ENCODE peak calls at places on chromosomes 13 and 19, in ten cellular contexts. R is CD8-positive, alpha-beta T cell; D is upper lobe of right lung; X is endothelial cell; V is tibial artery; O is GM23338; M is left ventricle myocardium inferior; K is cardiac muscle cell; H is cardiac fibroblast; J is mesothelial cell of epicardium. W is an unnamed sample.
A peak's percentile ranks its signal among the peaks of the same experiment; 100 is the strongest.

GRCh38 chr13:107329991-107330390 is 762.1 kb upstream of the ARGLU1 start:
- DNase-seq in R (no peak), D (no peak), X (no peak), V (no peak), O (no peak), M (no peak), K (peak; percentile 22), H (no peak), J (no peak), W (no peak)

GRCh38 chr19:38090561-38090960 is 133.5 kb downstream of the DPF1 start:
- DNase-seq in R (no peak), D (no peak), X (no peak), V (no peak), O (no peak), M (peak; percentile 33), K (no peak), H (no peak), J (no peak), W (no peak)

GRCh38 chr19:34336781-34337271 is 28.2 kb upstream of the GPI start:
- DNase-seq in R (peak; percentile 25), D (no peak), X (peak; percentile 44), V (no peak), O (peak; percentile 76), M (no peak), K (peak; percentile 58), H (peak; percentile 62), J (no peak), W (no peak)

GRCh38 chr19:14056069-14056666 is 5.7 kb downstream of the PALM3 start:
- DNase-seq in R (no peak), D (no peak), X (no peak), V (no peak), O (no peak), M (no peak), K (no peak), H (no peak), J (no peak), W (no peak)

GRCh38 chr19:9187191-9187590 is 8.4 kb downstream of the OR7D2 start:
- DNase-seq in R (no peak), D (no peak), X (no peak), V (no peak), O (no peak), M (no peak), K (no peak), H (no peak), J (no peak), W (no peak)

GRCh38 chr19:1956868-1957492 is 16.0 kb downstream of the CSNK1G2 start:
- DNase-seq in R (no peak), D (peak; percentile 61), X (no peak), V (no peak), O (peak; percentile 68), M (peak; percentile 42), K (no peak), H (no peak), J (no peak), W (no peak)

GRCh38 chr13:19984430-19985218 is 26.1 kb downstream of the ZMYM2 start:
- DNase-seq in R (no peak), D (no peak), X (no peak), V (no peak), O (peak; percentile 84), M (no peak), K (peak; percentile 66), H (peak; percentile 68), J (no peak), W (no peak)

GRCh38 chr13:47678201-47678963 is 322.7 kb downstream of the SUCLA2 start:
- DNase-seq in R (no peak), D (no peak), X (no peak), V (no peak), O (no peak), M (no peak), K (no peak), H (no peak), J (no peak), W (no peak)

GRCh38 chr13:42549555-42549941 is 24.4 kb upstream of the TNFSF11 start:
- DNase-seq in R (no peak), D (no peak), X (no peak), V (no peak), O (no peak), M (no peak), K (no peak), H (no peak), J (no peak), W (no peak)

GRCh38 chr19:35718345-35719041 is 690 bp downstream of the KMT2B start:
- DNase-seq in R (no peak), D (peak; percentile 83), X (peak; percentile 45), V (no peak), O (peak; percentile 37), M (peak; percentile 43), K (peak; percentile 24), H (peak; percentile 16), J (no peak), W (no peak)

GRCh38 chr19:22422220-22422619 is at the start of gene ZNF98:
- DNase-seq in R (no peak), D (no peak), X (no peak), V (peak; percentile 31), O (no peak), M (peak; percentile 38), K (peak; percentile 7), H (no peak), J (no peak), W (no peak)

DNA sequence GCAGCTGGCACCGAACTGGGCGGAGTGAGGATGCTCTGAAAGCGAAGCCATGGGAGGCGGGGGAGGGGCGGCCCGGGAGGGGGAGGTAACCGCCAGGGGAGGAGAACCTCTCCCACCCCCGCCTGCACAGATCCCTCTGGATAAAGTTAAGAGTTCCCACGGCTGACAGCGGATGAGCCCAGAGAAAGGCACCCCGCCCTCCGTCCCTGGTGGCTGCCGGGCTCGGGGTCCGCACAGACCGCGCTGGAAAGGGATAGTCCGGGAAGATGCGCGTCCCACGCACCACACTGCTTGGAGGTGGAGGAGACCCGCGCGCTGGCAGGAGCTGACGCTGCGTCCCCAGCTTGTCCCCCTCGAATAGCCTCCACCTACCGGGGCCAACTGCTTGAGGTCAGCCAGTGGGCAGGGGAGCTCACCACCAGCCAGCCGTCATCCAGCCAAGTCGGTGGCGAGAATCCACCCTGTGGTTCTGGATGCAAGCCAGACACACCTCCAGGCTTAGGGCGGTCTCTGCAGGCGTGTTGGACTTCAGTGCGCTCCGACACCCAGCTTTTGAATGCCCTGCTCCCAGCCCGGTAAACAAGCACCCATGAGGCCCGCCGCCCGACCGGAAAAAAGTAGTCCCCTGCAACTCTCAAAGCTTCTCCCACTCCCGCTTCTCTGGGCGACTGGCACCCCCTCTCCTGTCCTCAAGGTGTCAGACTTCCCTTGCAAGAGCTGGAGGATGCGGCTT is at the start of gene TRPC4:
- DNase-seq in R (no peak), D (peak; percentile 60), X (peak; percentile 66), V (peak; percentile 30), O (peak; percentile 84), M (peak; percentile 40), K (peak; percentile 83), H (peak; percentile 82), J (peak; percentile 35), W (no peak)
- TF ChIP-seq CTCF in R (no peak), D (peak; percentile 15), X (peak; percentile 46), V (peak; percentile 43), O (peak; percentile 86), M (peak; percentile 62), K (peak; percentile 63), H (peak; percentile 65), J (peak; percentile 39), W (no peak)

DNA sequence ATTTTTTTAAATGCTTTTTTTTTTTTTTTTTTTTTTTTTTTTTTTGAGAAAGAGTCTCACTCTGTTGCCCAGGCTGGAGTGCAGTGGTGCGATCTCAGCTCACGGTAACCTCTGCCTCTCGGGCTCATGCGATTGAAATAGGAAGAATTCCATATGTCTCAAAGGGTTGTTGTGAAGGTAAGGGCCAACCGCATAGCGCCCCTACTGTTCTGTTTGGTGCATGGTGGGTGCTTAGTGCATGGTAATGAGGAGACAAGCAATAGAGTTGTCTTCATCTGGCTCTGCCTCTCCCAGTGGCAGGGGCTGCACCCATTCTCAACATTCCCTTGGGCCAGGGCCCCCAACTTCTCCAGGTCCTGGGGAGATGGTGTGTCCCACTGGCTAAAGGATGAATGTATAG is 68.7 kb downstream of the RASL11A start:
- DNase-seq in R (peak; percentile 18), D (no peak), X (peak; percentile 57), V (no peak), O (peak; percentile 89), M (no peak), K (peak; percentile 72), H (peak; percentile 59), J (no peak), W (no peak)
- TF ChIP-seq CTCF in R (peak; percentile 56), D (peak; percentile 42), X (peak; percentile 37), V (peak; percentile 14), O (peak; percentile 82), M (peak; percentile 58), K (peak; percentile 76), H (peak; percentile 78), J (peak; percentile 46), W (no peak)

DNA sequence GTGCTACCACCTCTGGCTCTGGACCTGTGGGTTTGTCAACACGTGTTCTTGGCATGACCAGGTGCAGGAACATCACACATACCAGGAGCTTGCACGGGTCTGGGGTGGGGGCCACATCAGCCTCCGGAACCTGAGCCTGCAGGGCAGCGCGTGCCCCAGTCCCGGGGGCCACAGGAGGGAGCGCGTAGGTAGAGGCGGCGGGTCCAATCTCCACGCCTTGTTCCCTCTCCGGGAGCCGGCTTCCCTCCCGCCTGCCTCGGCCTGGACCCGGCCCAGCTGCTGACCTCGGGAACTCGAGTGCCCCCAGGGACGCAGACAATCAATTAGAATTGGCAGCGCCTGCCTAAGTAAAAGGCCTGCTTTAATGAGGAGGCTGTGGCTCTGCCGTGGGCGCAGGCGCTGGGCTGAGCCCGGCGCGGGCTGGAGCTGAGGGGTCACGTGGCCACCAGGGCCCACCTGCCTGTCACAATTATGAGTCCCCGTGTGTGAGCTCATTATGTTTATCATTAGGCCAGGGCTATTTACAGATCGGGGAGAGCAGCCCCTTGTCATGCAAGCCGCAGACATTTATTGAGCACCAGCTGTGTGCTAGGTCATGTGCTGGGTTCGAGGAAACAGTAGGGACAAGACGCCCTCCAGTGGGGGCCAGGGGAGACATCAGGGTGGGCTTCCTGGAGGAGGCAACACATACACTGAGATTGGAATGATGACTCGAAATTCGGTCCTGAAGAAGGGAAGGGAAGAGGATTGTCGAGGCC is 32.2 kb upstream of the TNFAIP8L1 start:
- DNase-seq in R (no peak), D (no peak), X (no peak), V (no peak), O (peak; percentile 78), M (peak; percentile 67), K (peak; percentile 62), H (no peak), J (no peak), W (no peak)
- TF ChIP-seq CTCF in R (no peak), D (no peak), X (no peak), V (no peak), O (peak; percentile 77), M (no peak), K (no peak), H (no peak), J (no peak), W (no peak)

DNA sequence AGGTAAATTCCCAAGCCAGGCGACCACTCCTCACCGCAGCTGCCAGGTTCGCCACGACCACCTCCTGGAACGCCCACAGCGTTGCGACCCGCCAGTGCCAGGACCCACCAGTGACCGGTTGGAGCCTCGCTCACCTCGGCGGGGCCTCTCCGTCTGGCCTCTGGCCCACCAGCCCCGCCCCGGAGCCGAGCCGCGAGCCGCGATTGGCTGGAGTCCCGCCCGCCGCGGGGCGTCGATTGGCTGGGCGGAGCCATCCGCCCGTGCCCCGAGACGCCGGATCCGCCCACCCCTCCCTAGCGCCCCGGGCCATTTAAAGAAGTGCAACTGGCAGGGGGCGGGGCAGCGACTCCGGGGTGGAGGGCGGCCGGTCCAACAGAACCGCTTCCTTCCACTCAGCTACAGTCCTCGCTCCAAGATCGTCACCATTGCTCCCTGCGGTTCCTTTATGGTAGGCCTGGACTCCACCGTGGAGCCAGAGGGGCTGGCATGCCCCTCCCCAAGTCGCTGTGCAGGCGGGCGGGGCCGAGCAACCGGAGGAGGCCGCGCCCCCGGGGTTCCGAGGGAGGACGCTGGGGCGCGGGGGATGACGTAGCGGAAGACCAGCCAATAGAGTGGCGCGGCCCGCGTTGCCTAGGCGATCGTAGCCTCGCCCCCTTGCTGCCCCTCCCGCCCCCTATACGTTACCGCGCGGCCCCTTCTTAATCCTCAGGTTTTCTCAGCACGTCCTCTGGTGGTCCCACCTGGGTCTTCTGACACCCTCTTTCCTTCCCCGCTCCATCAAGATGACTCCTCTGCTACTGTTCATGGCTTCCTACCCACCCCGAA is at the start of gene SERTAD3:
- DNase-seq in R (peak; percentile 95), D (peak; percentile 99), X (peak; percentile 99), V (peak; percentile 98), O (peak; percentile 99), M (peak; percentile 98), K (peak; percentile 98), H (peak; percentile 95), J (peak; percentile 98), W (peak; percentile 98)
- TF ChIP-seq CTCF in R (no peak), D (no peak), X (no peak), V (no peak), O (peak; percentile 74), M (no peak), K (peak; percentile 26), H (peak; percentile 9), J (peak; percentile 21), W (no peak)

W was measured in activated B cell treated with CpG ODN at 0.5 μM for 24 hours.